ENCODE peak calls at places on chromosomes 2 and 18, in six cellular contexts. One of them, this sample, is unnamed.
A peak's percentile ranks its signal among the peaks of the same experiment; 100 is the strongest.

GRCh38 chr2:196702641-196703040 is 63.1 kb downstream of the CCDC150 start:
- DNase-seq in heart left ventricle: no peak
- DNase-seq in coronary artery: no peak
- DNase-seq in thyroid gland: no peak
- DNase-seq in MM.1S: no peak
- DNase-seq in cardiac fibroblast: peak; percentile 71
- DNase-seq in this sample: no peak

GRCh38 chr2:212177724-212178123 is 360.9 kb downstream of the ERBB4 start:
- DNase-seq in heart left ventricle: no peak
- DNase-seq in coronary artery: no peak
- DNase-seq in thyroid gland: no peak
- DNase-seq in MM.1S: no peak
- DNase-seq in cardiac fibroblast: peak; percentile 15
- DNase-seq in this sample: peak; percentile 22

GRCh38 chr2:231296401-231296800 is 98.0 kb downstream of the ARMC9 start:
- DNase-seq in heart left ventricle: no peak
- DNase-seq in coronary artery: no peak
- DNase-seq in thyroid gland: no peak
- DNase-seq in MM.1S: no peak
- DNase-seq in cardiac fibroblast: no peak
- DNase-seq in this sample: no peak

GRCh38 chr2:79770926-79771325 is 258.1 kb downstream of the CTNNA2 start:
- DNase-seq in heart left ventricle: no peak
- DNase-seq in coronary artery: no peak
- DNase-seq in thyroid gland: no peak
- DNase-seq in MM.1S: no peak
- DNase-seq in cardiac fibroblast: no peak
- DNase-seq in this sample: no peak

GRCh38 chr2:120109186-120110061 is 96.5 kb downstream of the EPB41L5 start:
- DNase-seq in heart left ventricle: no peak
- DNase-seq in coronary artery: no peak
- DNase-seq in thyroid gland: no peak
- DNase-seq in MM.1S: peak; percentile 53
- DNase-seq in cardiac fibroblast: peak; percentile 73
- DNase-seq in this sample: peak; percentile 62

GRCh38 chr18:63234432-63234831 is 85.1 kb downstream of the BCL2 start:
- DNase-seq in heart left ventricle: no peak
- DNase-seq in coronary artery: no peak
- DNase-seq in thyroid gland: no peak
- DNase-seq in MM.1S: no peak
- DNase-seq in cardiac fibroblast: no peak
- DNase-seq in this sample: no peak

GRCh38 chr2:88950010-88950409 is 258.5 kb downstream of the RPIA start:
- DNase-seq in heart left ventricle: no peak
- DNase-seq in coronary artery: no peak
- DNase-seq in thyroid gland: no peak
- DNase-seq in MM.1S: peak; percentile 15
- DNase-seq in cardiac fibroblast: no peak
- DNase-seq in this sample: peak; percentile 15

GRCh38 chr18:56678836-56679565 is 27.8 kb downstream of the WDR7 start:
- DNase-seq in heart left ventricle: no peak
- DNase-seq in coronary artery: no peak
- DNase-seq in thyroid gland: no peak
- DNase-seq in MM.1S: no peak
- DNase-seq in cardiac fibroblast: no peak
- DNase-seq in this sample: peak; percentile 70

GRCh38 chr18:59904051-59904601 is 4.3 kb downstream of the PMAIP1 start:
- DNase-seq in heart left ventricle: no peak
- DNase-seq in coronary artery: no peak
- DNase-seq in thyroid gland: no peak
- DNase-seq in MM.1S: no peak
- DNase-seq in cardiac fibroblast: peak; percentile 37
- DNase-seq in this sample: no peak
- H3K4me3 ChIP-seq in heart left ventricle: no peak overlapping the region
- H3K4me3 ChIP-seq in coronary artery: no peak overlapping the region
- H3K4me3 ChIP-seq in thyroid gland: no peak overlapping the region
- H3K4me3 ChIP-seq in MM.1S: no peak overlapping the region
- H3K4me3 ChIP-seq in cardiac fibroblast: no peak overlapping the region
- H3K4me3 ChIP-seq in this sample: no peak overlapping the region

GRCh38 chr2:12928706-12929291 is 212.1 kb downstream of the TRIB2 start:
- DNase-seq in heart left ventricle: no peak
- DNase-seq in coronary artery: no peak
- DNase-seq in thyroid gland: no peak
- DNase-seq in MM.1S: no peak
- DNase-seq in cardiac fibroblast: peak; percentile 33
- DNase-seq in this sample: peak; percentile 63

GRCh38 chr2:12931211-12931844 is 214.6 kb downstream of the TRIB2 start:
- DNase-seq in heart left ventricle: no peak
- DNase-seq in coronary artery: no peak
- DNase-seq in thyroid gland: no peak
- DNase-seq in MM.1S: peak; percentile 13
- DNase-seq in cardiac fibroblast: peak; percentile 74
- DNase-seq in this sample: peak; percentile 56

GRCh38 chr2:12929806-12930205 is 213.1 kb downstream of the TRIB2 start:
- DNase-seq in heart left ventricle: no peak
- DNase-seq in coronary artery: no peak
- DNase-seq in thyroid gland: no peak
- DNase-seq in MM.1S: no peak
- DNase-seq in cardiac fibroblast: no peak
- DNase-seq in this sample: no peak

GRCh38 chr2:12930382-12930781 is 213.6 kb downstream of the TRIB2 start:
- DNase-seq in heart left ventricle: no peak
- DNase-seq in coronary artery: no peak
- DNase-seq in thyroid gland: no peak
- DNase-seq in MM.1S: no peak
- DNase-seq in cardiac fibroblast: no peak
- DNase-seq in this sample: no peak

DNA sequence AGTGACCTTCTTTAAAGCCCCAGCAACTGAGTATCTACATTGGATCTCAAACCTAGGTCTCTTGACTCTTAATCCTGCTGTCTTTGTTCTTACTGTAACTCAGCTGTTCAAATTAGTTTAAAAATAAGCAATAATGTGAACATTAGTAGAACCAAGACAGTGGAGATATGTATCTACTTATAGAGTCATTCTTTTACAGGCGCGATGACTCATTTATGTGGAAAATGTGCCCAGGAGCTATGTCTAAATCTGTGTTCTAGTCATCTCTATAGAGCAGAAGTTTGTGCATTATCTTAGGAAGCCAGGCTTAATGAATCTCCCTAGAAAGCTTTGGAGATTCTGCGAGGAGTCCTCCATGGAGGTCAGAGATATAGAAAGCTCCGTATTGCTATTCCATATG is 211.5 kb downstream of the TRIB2 start:
- DNase-seq in heart left ventricle: no peak
- DNase-seq in coronary artery: no peak
- DNase-seq in thyroid gland: no peak
- DNase-seq in MM.1S: no peak
- DNase-seq in cardiac fibroblast: peak; percentile 86
- DNase-seq in this sample: peak; percentile 83
- TF ChIP-seq CTCF in heart left ventricle: no peak
- TF ChIP-seq CTCF in coronary artery: no peak
- TF ChIP-seq CTCF in thyroid gland: no peak
- TF ChIP-seq CTCF in MM.1S: no peak
- TF ChIP-seq CTCF in cardiac fibroblast: no peak
- TF ChIP-seq CTCF in this sample: no peak

GRCh38 chr18:69814861-69815385 is 132.8 kb downstream of the CD226 start:
- DNase-seq in heart left ventricle: no peak
- DNase-seq in coronary artery: no peak
- DNase-seq in thyroid gland: no peak
- DNase-seq in MM.1S: no peak
- DNase-seq in cardiac fibroblast: no peak
- DNase-seq in this sample: no peak

GRCh38 chr18:69819460-69819859 is 128.2 kb downstream of the CD226 start:
- DNase-seq in heart left ventricle: no peak
- DNase-seq in coronary artery: no peak
- DNase-seq in thyroid gland: no peak
- DNase-seq in MM.1S: no peak
- DNase-seq in cardiac fibroblast: no peak
- DNase-seq in this sample: no peak

GRCh38 chr18:69817335-69817935 is 130.2 kb downstream of the CD226 start:
- DNase-seq in heart left ventricle: no peak
- DNase-seq in coronary artery: no peak
- DNase-seq in thyroid gland: no peak
- DNase-seq in MM.1S: no peak
- DNase-seq in cardiac fibroblast: peak; percentile 85
- DNase-seq in this sample: peak; percentile 62

DNA sequence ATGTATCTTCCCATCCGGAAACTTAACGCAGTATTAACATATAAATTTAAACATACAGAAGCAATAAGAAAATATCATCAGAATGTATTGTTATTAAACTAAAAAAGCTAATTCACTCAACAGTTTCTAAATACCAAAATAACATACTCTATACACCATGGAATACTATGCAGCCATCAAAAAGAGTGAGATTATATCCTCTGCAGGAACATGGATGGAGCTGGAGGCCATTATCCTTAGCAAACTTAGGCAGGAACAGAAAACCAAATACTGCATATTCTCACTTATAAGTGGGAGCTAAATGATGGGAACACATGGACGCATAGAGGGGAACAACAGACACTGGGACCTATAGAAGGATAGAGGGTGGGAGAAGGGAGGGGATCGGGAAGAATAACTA is 127.1 kb downstream of the CD226 start:
- DNase-seq in heart left ventricle: no peak
- DNase-seq in coronary artery: no peak
- DNase-seq in thyroid gland: no peak
- DNase-seq in MM.1S: no peak
- DNase-seq in cardiac fibroblast: no peak
- DNase-seq in this sample: no peak
- H3K4me3 ChIP-seq in heart left ventricle: no peak overlapping the region
- H3K4me3 ChIP-seq in coronary artery: no peak overlapping the region
- H3K4me3 ChIP-seq in thyroid gland: no peak overlapping the region
- H3K4me3 ChIP-seq in MM.1S: no peak overlapping the region
- H3K4me3 ChIP-seq in cardiac fibroblast: no peak overlapping the region
- H3K4me3 ChIP-seq in this sample: no peak overlapping the region

DNA sequence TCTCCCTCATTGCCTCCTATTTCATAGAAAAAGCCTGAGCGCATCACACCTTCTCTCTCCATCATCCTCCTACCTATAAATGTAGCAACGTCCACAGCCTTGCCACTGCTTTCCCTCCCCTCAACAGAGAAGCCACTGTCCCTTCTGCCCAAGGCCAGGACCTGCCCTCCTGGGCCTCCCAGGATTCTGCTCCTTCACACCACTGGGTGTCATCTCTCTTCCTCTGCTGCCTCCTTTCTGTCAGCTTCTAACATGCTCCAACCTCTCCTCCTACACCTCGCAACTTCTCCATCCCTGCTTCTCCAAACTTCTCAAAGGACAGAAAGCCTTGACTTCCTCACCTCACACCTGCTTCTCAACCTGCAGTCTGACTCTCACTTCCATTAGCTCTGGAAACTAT is 21.2 kb upstream of the ME2 start:
- DNase-seq in heart left ventricle: no peak
- DNase-seq in coronary artery: no peak
- DNase-seq in thyroid gland: no peak
- DNase-seq in MM.1S: no peak
- DNase-seq in cardiac fibroblast: no peak
- DNase-seq in this sample: no peak
- TF ChIP-seq CTCF in heart left ventricle: no peak
- TF ChIP-seq CTCF in coronary artery: no peak
- TF ChIP-seq CTCF in thyroid gland: no peak
- TF ChIP-seq CTCF in MM.1S: no peak
- TF ChIP-seq CTCF in cardiac fibroblast: no peak
- TF ChIP-seq CTCF in this sample: no peak

DNA sequence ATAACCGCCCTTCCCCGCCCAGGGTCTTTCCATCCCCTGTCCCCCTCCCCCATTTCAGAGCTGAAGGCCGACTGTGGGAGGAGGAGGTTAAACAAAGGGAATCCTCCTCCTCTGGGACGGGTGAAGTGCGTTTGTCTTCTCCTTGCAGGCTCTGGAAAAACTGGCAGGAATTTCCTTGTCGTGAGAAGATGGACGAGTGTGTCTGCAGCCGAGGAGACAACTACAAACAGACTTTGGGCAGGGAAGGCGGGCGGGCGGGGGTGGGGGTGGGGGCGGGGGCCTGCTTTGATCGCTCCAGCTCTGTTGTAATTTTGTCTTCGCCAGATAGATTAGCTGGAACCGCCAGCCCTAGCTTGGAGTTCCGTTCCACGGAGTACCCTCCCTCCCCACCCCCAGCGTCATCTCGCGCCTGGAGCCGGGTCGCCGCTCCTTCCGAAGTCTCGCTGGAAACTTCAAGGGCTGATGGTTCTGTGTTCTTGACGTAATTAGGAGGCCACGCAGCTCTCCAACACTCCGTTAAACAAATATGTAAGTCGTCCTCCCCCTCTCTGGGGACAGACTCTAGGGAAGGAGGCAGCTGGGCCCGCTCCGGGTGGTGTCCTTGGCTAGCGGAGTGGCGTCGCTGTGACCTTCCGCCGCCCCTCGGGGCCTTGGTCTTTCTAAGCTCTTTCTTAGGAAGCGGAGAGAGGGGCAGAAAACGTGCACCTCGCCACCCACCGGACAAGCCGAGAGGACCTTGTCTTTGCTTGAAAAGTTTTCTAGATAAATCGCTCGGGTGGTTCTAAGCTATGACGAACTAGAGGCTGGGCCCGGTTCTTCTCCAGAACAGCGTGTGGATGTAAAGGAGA is 6.2 kb upstream of the SP9 start:
- DNase-seq in heart left ventricle: no peak
- DNase-seq in coronary artery: no peak
- DNase-seq in thyroid gland: no peak
- DNase-seq in MM.1S: no peak
- DNase-seq in cardiac fibroblast: no peak
- DNase-seq in this sample: no peak
- H3K4me3 ChIP-seq in heart left ventricle: no peak overlapping the region
- H3K4me3 ChIP-seq in coronary artery: peak overlapping the region; percentile 37
- H3K4me3 ChIP-seq in thyroid gland: no peak overlapping the region
- H3K4me3 ChIP-seq in MM.1S: no peak overlapping the region
- H3K4me3 ChIP-seq in cardiac fibroblast: no peak overlapping the region
- H3K4me3 ChIP-seq in this sample: no peak overlapping the region

GRCh38 chr18:47773931-47774330 is 156.5 kb downstream of the SMAD2 start:
- DNase-seq in heart left ventricle: no peak
- DNase-seq in coronary artery: no peak
- DNase-seq in thyroid gland: no peak
- DNase-seq in MM.1S: no peak
- DNase-seq in cardiac fibroblast: no peak
- DNase-seq in this sample: no peak

GRCh38 chr18:47775961-47776360 is 154.5 kb downstream of the SMAD2 start:
- DNase-seq in heart left ventricle: no peak
- DNase-seq in coronary artery: no peak
- DNase-seq in thyroid gland: peak; percentile 65
- DNase-seq in MM.1S: no peak
- DNase-seq in cardiac fibroblast: peak; percentile 46
- DNase-seq in this sample: no peak

GRCh38 chr18:47767699-47768098 is 162.8 kb downstream of the SMAD2 start:
- DNase-seq in heart left ventricle: no peak
- DNase-seq in coronary artery: no peak
- DNase-seq in thyroid gland: peak; percentile 18
- DNase-seq in MM.1S: no peak
- DNase-seq in cardiac fibroblast: no peak
- DNase-seq in this sample: no peak

GRCh38 chr18:47771922-47772321 is 158.5 kb downstream of the SMAD2 start:
- DNase-seq in heart left ventricle: no peak
- DNase-seq in coronary artery: no peak
- DNase-seq in thyroid gland: no peak
- DNase-seq in MM.1S: no peak
- DNase-seq in cardiac fibroblast: no peak
- DNase-seq in this sample: no peak

GRCh38 chr18:47772374-47773248 is 157.8 kb downstream of the SMAD2 start:
- DNase-seq in heart left ventricle: peak; percentile 43
- DNase-seq in coronary artery: no peak
- DNase-seq in thyroid gland: peak; percentile 68
- DNase-seq in MM.1S: peak; percentile 42
- DNase-seq in cardiac fibroblast: peak; percentile 80
- DNase-seq in this sample: peak; percentile 84
- TF ChIP-seq CTCF in heart left ventricle: peak; percentile 85
- TF ChIP-seq CTCF in coronary artery: no peak
- TF ChIP-seq CTCF in thyroid gland: peak; percentile 61
- TF ChIP-seq CTCF in MM.1S: peak; percentile 87
- TF ChIP-seq CTCF in cardiac fibroblast: peak; percentile 99
- TF ChIP-seq CTCF in this sample: peak; percentile 86

This sample was measured in epithelial cell of esophagus.